ENCODE peak calls at places on chromosomes 3 and 15, in four cellular contexts. R, I, D and Y are unnamed samples.
A peak's percentile ranks its signal among the peaks of the same experiment; 100 is the strongest.

GRCh38 chr15:74619916-74620635 is 4.4 kb downstream of the CLK3 start:
- DNase-seq in R (no peak), I (no peak), D (no peak), Y (no peak)

GRCh38 chr3:10336761-10337160 is 15.8 kb upstream of the SEC13 start:
- DNase-seq in R (no peak), I (no peak), D (no peak), Y (no peak)

GRCh38 chr15:90866161-90866715 is 2.1 kb upstream of the FURIN start:
- DNase-seq in R (no peak), I (no peak), D (no peak), Y (no peak)

GRCh38 chr3:196941846-196942225 is 492 bp downstream of the NCBP2 start:
- DNase-seq in R (no peak), I (peak; percentile 39), D (peak; percentile 86), Y (peak; percentile 68)

GRCh38 chr15:41934843-41935242 is 37.5 kb downstream of the EHD4 start:
- DNase-seq in R (no peak), I (peak; percentile 85), D (no peak), Y (peak; percentile 51)

GRCh38 chr15:77540346-77541060 is 92.2 kb downstream of the LINGO1 start:
- DNase-seq in R (no peak), I (no peak), D (no peak), Y (no peak)

GRCh38 chr15:71729319-71729718 is 81.0 kb upstream of the NR2E3 start:
- DNase-seq in R (no peak), I (no peak), D (no peak), Y (no peak)

GRCh38 chr3:108899530-108899929 is 54.1 kb downstream of the GUCA1C start:
- DNase-seq in R (no peak), I (no peak), D (no peak), Y (no peak)

GRCh38 chr3:145798691-145799550 is 362.1 kb downstream of the PLOD2 start:
- DNase-seq in R (no peak), I (no peak), D (no peak), Y (peak; percentile 12)

GRCh38 chr15:64067564-64068030 is 21.3 kb upstream of the DAPK2 start:
- DNase-seq in R (no peak), I (peak; percentile 73), D (peak; percentile 72), Y (peak; percentile 89)

GRCh38 chr3:22713936-22714335 is 489.2 kb upstream of the UBE2E2 start:
- DNase-seq in R (no peak), I (peak; percentile 90), D (peak; percentile 81), Y (no peak)

GRCh38 chr3:10310578-10310977 is 10.3 kb downstream of the SEC13 start:
- DNase-seq in R (no peak), I (no peak), D (peak; percentile 59), Y (no peak)

GRCh38 chr15:79373728-79374127 is 58.4 kb upstream of the MINAR1 start:
- DNase-seq in R (no peak), I (no peak), D (no peak), Y (peak; percentile 47)

GRCh38 chr15:48888209-48888608 is 10.3 kb downstream of the EID1 start:
- DNase-seq in R (no peak), I (no peak), D (no peak), Y (no peak)

GRCh38 chr3:157499342-157499963 is 3.8 kb downstream of the VEPH1 start:
- DNase-seq in R (peak; percentile 48), I (peak; percentile 93), D (peak; percentile 45), Y (peak; percentile 96)

GRCh38 chr3:45252833-45253232 is 26.7 kb upstream of the TMEM158 start:
- DNase-seq in R (no peak), I (no peak), D (no peak), Y (no peak)

GRCh38 chr15:69119692-69120395 is 40.6 kb upstream of the GLCE start:
- DNase-seq in R (no peak), I (no peak), D (no peak), Y (peak; percentile 66)

GRCh38 chr15:69116391-69116790 is 44.0 kb upstream of the GLCE start:
- DNase-seq in R (no peak), I (no peak), D (no peak), Y (peak; percentile 58)

GRCh38 chr15:69117431-69117841 is 43.0 kb upstream of the GLCE start:
- DNase-seq in R (no peak), I (no peak), D (no peak), Y (peak; percentile 87)

GRCh38 chr15:69119016-69119415 is 41.4 kb upstream of the GLCE start:
- DNase-seq in R (no peak), I (no peak), D (no peak), Y (peak; percentile 40)

DNA sequence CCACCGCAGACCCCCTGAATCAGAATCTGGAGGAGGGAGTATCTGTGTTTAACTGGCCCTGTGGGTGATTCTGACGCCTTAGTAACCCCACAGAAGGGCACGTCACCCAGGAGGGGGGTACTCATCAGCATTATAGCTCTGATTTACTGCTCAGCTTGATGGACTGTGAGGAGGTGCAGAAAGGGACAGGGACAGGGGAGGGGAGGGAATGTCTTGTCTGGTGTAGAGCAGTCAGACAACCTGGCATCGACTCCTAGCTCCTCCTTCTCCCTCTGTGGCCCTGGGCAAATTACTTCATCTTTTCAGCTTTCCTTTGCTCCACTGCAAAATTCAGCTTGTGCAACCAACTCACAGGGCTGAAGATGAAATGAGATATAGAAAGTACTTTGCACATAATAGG is 42.3 kb upstream of the GLCE start:
- DNase-seq in R (no peak), I (no peak), D (no peak), Y (no peak)
- H3K9me2 ChIP-seq in R (no peaks in the 10 kb centered on the region), I (no peaks in the 10 kb centered on the region), D (no peaks in the 10 kb centered on the region), Y (no peaks in the 10 kb centered on the region)

GRCh38 chr15:43376017-43376705 is 5.3 kb downstream of the TUBGCP4 start:
- DNase-seq in R (peak; percentile 27), I (peak; percentile 69), D (peak; percentile 61), Y (peak; percentile 64)

GRCh38 chr15:43370975-43371974 is at the start of the genes TUBGCP4 and ZSCAN29:
- DNase-seq in R (peak; percentile 39), I (peak; percentile 82), D (peak; percentile 86), Y (peak; percentile 95)

DNA sequence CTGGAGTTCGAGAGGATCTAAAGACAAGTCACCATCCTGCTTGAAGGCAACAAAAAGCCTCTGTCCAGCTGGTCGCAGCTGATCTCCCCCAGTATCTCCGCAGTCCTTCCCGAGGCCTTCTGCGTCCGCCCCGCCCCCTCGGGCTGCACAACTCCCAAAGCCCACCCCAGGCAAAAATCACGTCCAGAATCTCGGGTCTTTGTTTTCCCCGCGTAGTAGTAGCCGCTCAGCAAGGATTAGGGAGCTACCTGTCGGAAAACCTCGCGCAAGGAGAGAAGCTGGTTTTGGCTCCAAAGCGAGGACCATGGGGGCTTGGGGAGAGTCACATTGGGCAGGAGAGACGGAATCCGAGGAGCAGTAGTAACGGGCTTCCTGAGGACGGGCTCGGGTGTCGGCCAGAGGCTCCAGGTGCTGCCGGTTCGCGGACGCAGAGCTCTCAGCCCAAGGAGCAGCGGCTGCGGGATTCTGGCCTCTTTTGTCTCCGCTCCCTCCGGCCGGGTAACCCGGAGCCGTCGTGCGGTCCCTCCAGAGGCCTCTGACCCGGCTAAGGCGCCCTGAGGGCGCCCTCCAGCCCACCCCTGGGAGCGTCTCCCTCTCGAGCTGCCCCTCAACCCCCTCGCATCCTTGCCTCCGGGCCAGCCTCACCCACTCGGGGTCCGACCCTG is 401 bp downstream of the ZSCAN29 start:
- DNase-seq in R (no peak), I (no peak), D (peak; percentile 65), Y (peak; percentile 66)
- H3K79me2 ChIP-seq in R (peaks cover 62% of the 10 kb centered on the region), I (peaks cover 48% of the 10 kb centered on the region), D (peaks cover 41% of the 10 kb centered on the region), Y (peaks cover 55% of the 10 kb centered on the region)

GRCh38 chr15:67819636-67820035 is 5.7 kb upstream of the SKOR1 start:
- DNase-seq in R (no peak), I (no peak), D (no peak), Y (peak; percentile 45)
- TF ChIP-seq EZH2 in R (no peak), I (no peak), D (no peak), Y (no peak)

GRCh38 chr3:106331636-106332035 is 462.8 kb upstream of the CBLB start:
- DNase-seq in R (no peak), I (no peak), D (no peak), Y (no peak)
- H3K9me2 ChIP-seq in R (no peaks in the 10 kb centered on the region), I (no peaks in the 10 kb centered on the region), D (no peaks in the 10 kb centered on the region), Y (no peaks in the 10 kb centered on the region)

GRCh38 chr3:66468016-66468735 is 32.6 kb downstream of the LRIG1 start:
- DNase-seq in R (no peak), I (no peak), D (peak; percentile 78), Y (no peak)
- H3K79me2 ChIP-seq in R (no peaks in the 10 kb centered on the region), I (no peaks in the 10 kb centered on the region), D (no peaks in the 10 kb centered on the region), Y (peaks cover 100% of the 10 kb centered on the region)

GRCh38 chr3:124044961-124045360 is 53.0 kb upstream of the ROPN1 start:
- DNase-seq in R (no peak), I (no peak), D (no peak), Y (no peak)

GRCh38 chr3:124053871-124054270 is 61.9 kb upstream of the ROPN1 start:
- DNase-seq in R (no peak), I (no peak), D (no peak), Y (peak; percentile 42)

GRCh38 chr3:124051636-124052035 is 59.7 kb upstream of the ROPN1 start:
- DNase-seq in R (no peak), I (no peak), D (no peak), Y (no peak)

DNA sequence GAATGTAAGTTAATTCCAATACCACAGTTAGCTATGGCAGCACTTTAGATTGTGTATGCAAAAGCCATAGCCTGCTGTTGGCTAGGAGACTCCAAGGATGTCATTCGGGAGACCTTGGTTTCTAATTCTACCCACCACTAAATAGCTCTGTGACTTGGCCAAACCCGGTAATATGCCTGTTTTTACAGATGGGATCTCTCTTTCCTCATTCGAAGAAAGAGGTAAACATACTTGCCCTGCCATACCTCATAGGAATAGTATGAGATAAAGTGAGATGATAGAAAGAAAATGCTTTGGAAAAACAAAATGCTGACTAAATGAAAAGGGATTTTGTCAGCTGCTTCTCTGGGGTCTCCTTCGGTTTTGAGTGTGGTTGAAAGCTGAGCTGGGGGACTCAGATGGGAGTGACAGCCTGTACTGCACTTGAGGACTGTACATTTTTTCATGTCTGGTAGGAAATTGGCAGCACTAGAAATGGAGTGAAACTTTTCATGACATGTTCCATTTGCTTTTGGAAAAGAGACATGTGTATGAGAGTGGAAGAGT is 57.4 kb upstream of the ROPN1 start:
- DNase-seq in R (no peak), I (no peak), D (no peak), Y (no peak)
- TF ChIP-seq EZH2 in R (no peak), I (no peak), D (no peak), Y (no peak)

GRCh38 chr3:169992781-169993180 is 26.2 kb downstream of the SEC62 start:
- DNase-seq in R (no peak), I (no peak), D (no peak), Y (no peak)

GRCh38 chr3:169998668-169999131 is 32.1 kb downstream of the SEC62 start:
- DNase-seq in R (no peak), I (peak; percentile 62), D (peak; percentile 89), Y (no peak)

GRCh38 chr3:169999433-169999832 is 32.8 kb downstream of the SEC62 start:
- DNase-seq in R (no peak), I (no peak), D (peak; percentile 16), Y (no peak)

GRCh38 chr3:169992156-169992555 is 25.5 kb downstream of the SEC62 start:
- DNase-seq in R (no peak), I (no peak), D (no peak), Y (no peak)

DNA sequence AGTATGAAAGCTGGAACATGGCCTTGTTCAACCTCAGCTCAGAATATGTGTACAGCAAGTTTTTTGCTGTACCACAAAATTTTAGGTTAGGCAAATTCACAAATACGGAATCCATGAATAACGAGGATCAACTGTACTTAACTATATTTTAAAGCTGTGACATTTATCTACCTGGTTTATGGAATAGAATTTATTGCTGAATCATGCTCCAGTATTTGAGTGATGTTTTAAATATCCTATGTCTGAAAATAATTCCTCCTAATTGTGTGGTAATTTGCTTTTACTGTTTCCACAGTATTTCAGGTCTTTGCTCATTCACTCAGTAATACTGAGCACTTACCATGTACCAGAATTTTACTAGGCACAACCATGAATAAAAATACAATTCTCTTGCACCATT is 29.5 kb downstream of the SEC62 start:
- DNase-seq in R (no peak), I (no peak), D (no peak), Y (no peak)
- H3K9me2 ChIP-seq in R (no peaks in the 10 kb centered on the region), I (no peaks in the 10 kb centered on the region), D (no peaks in the 10 kb centered on the region), Y (no peaks in the 10 kb centered on the region)